ENCODE peak calls at places on chromosomes 2 and 18, in seven cellular contexts. A is ovary, G is transverse colon, M is sigmoid colon, C is heart left ventricle, Q is SK-N-SH, X is adrenal gland. O is an unnamed sample.

GRCh38 chr2:213723707-213724106 is 439.4 kb downstream of the SPAG16 start:
- DNase-seq in M (no peak), X (no peak), C (no peak), G (no peak), A (no peak), Q (no peak), O (no peak)

GRCh38 chr2:100818003-100818605 is 1.8 kb upstream of the NPAS2 start:
- DNase-seq in X (no peak), M (no peak), A (no peak), G (no peak), C (no peak), Q (no peak), O (no peak)

GRCh38 chr2:20050712-20051517 is 513 bp downstream of the LAPTM4A start:
- DNase-seq in Q (peak; percentile 54), M (peak; percentile 82), C (peak; percentile 59), X (peak; percentile 79), G (peak; percentile 63), A (peak; percentile 57), O (peak; percentile 56)

GRCh38 chr2:159174759-159175158 is 111.7 kb downstream of the WDSUB1 start:
- DNase-seq in X (no peak), C (no peak), G (no peak), A (no peak), Q (no peak), M (no peak), O (no peak)

GRCh38 chr2:69453475-69454129 is 16.4 kb upstream of the NFU1 start:
- DNase-seq in Q (peak; percentile 33), C (no peak), A (no peak), G (no peak), X (no peak), M (no peak), O (no peak)

GRCh38 chr2:232422051-232422450 is 15.4 kb downstream of the ALPG start:
- DNase-seq in X (no peak), A (no peak), Q (peak; percentile 12), G (no peak), M (no peak), C (no peak), O (no peak)

GRCh38 chr18:61908661-61909060 is 15.9 kb upstream of the RNF152 start:
- DNase-seq in G (no peak), M (no peak), A (no peak), C (no peak), X (no peak), Q (no peak), O (no peak)

GRCh38 chr2:216574046-216574445 is 59.2 kb upstream of the IGFBP2 start:
- DNase-seq in M (no peak), G (no peak), X (no peak), Q (peak; percentile 54), A (no peak), C (no peak), O (no peak)

GRCh38 chr2:230796280-230796862 is 68.4 kb upstream of the ITM2C start:
- DNase-seq in C (no peak), M (no peak), A (no peak), Q (no peak), X (no peak), G (no peak), O (no peak)

GRCh38 chr2:40369619-40370397 is 82.1 kb downstream of the SLC8A1 start:
- DNase-seq in C (no peak), X (no peak), Q (no peak), M (no peak), G (no peak), A (no peak), O (no peak)

DNA sequence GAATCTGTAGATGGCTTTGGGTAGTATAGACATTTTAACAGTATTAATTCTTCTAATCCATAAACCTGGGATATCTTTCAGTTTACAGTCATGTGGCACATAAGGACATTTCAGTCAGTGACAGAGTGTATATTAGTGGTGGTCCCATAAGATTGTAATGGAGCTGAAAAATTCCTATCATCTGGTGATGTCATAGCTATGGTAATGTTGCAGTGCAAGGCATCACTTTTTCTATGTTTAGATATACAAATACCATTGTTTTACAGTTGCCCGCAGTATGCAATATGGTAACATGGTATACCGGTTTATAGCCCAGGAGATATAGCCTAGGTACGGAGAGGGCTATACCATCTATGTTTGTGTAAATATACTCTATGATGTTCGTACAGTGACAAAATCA is 9.7 kb downstream of the CCDC150 start:
- DNase-seq in X (no peak), G (no peak), A (no peak), C (no peak), Q (no peak), M (no peak), O (no peak)
- H3K9me3 ChIP-seq in X (no peaks in the 10 kb centered on the region), G (peaks cover 20% of the 10 kb centered on the region), A (no peaks in the 10 kb centered on the region), C (peaks cover 39% of the 10 kb centered on the region), Q (peaks cover 15% of the 10 kb centered on the region), M (peaks cover 4% of the 10 kb centered on the region), O (no peaks in the 10 kb centered on the region)

GRCh38 chr2:16661536-16661935 is 4.1 kb downstream of the CYRIA start:
- DNase-seq in Q (no peak), C (no peak), A (no peak), X (no peak), M (no peak), G (no peak), O (no peak)
- H3K4me1 ChIP-seq in Q (peaks cover 38% of the 10 kb centered on the region), C (peaks cover 24% of the 10 kb centered on the region), A (peaks cover 11% of the 10 kb centered on the region), X (peaks cover 36% of the 10 kb centered on the region), M (peaks cover 75% of the 10 kb centered on the region), G (peaks cover 20% of the 10 kb centered on the region), O (peaks cover 24% of the 10 kb centered on the region)

GRCh38 chr2:168499500-168499899 is 43.4 kb downstream of the CERS6 start:
- DNase-seq in X (no peak), G (no peak), A (no peak), M (no peak), C (no peak), Q (no peak), O (no peak)

GRCh38 chr2:168500516-168500915 is 44.4 kb downstream of the CERS6 start:
- DNase-seq in Q (no peak), M (no peak), G (no peak), A (no peak), X (no peak), C (no peak), O (no peak)

GRCh38 chr2:168494190-168494711 is 38.2 kb downstream of the CERS6 start:
- DNase-seq in M (no peak), C (no peak), Q (no peak), X (no peak), G (peak; percentile 35), A (no peak), O (no peak)

GRCh38 chr2:168490916-168491605 is 35.0 kb downstream of the CERS6 start:
- DNase-seq in G (no peak), C (no peak), Q (no peak), X (no peak), A (no peak), M (no peak), O (no peak)

GRCh38 chr2:168495524-168495923 is 39.5 kb downstream of the CERS6 start:
- DNase-seq in G (no peak), C (no peak), M (no peak), A (no peak), Q (no peak), X (no peak), O (no peak)
- H3K9me3 ChIP-seq in G (no peaks in the 10 kb centered on the region), C (no peaks in the 10 kb centered on the region), M (no peaks in the 10 kb centered on the region), A (no peaks in the 10 kb centered on the region), Q (no peaks in the 10 kb centered on the region), X (no peaks in the 10 kb centered on the region), O (no peaks in the 10 kb centered on the region)

GRCh38 chr2:38093503-38093902 is 17.6 kb upstream of the CYP1B1 start:
- DNase-seq in A (no peak), C (no peak), G (no peak), Q (no peak), X (no peak), M (no peak), O (no peak)
- H3K4me1 ChIP-seq in A (peaks cover 7% of the 10 kb centered on the region), C (peaks cover 12% of the 10 kb centered on the region), G (peaks cover 8% of the 10 kb centered on the region), Q (peaks cover 44% of the 10 kb centered on the region), X (no peaks in the 10 kb centered on the region), M (peaks cover 6% of the 10 kb centered on the region), O (peaks cover 7% of the 10 kb centered on the region)

DNA sequence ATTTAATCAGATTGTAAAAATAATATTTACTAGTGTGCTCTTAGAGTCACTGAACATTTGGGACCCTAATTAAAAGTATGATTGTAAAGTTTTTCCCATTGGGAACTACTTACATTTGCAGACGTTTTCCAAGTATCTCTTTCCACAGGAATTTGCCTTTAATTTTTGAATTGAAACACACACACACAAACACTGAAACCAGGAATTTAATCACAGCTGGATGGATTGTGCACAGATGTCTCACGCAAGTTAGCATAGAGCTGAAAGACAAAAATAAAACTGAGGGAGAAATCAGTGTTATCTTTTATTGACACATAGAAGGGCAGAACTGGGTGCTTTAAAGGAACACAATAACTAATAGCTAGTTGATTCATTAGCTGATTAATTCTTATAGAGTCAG is 230.7 kb downstream of the RND3 start:
- DNase-seq in C (no peak), G (no peak), A (no peak), X (no peak), M (no peak), Q (no peak), O (no peak)
- H3K9me3 ChIP-seq in C (no peaks in the 10 kb centered on the region), G (no peaks in the 10 kb centered on the region), A (no peaks in the 10 kb centered on the region), X (no peaks in the 10 kb centered on the region), M (no peaks in the 10 kb centered on the region), Q (no peaks in the 10 kb centered on the region), O (no peaks in the 10 kb centered on the region)

GRCh38 chr18:63299837-63300787 is 19.5 kb downstream of the BCL2 start:
- DNase-seq in C (no peak), X (no peak), G (no peak), M (no peak), Q (no peak), A (no peak), O (no peak)
- H3K4me1 ChIP-seq in C (peaks cover 14% of the 10 kb centered on the region), X (no peaks in the 10 kb centered on the region), G (no peaks in the 10 kb centered on the region), M (peaks cover 45% of the 10 kb centered on the region), Q (no peaks in the 10 kb centered on the region), A (peaks cover 29% of the 10 kb centered on the region), O (no peaks in the 10 kb centered on the region)

DNA sequence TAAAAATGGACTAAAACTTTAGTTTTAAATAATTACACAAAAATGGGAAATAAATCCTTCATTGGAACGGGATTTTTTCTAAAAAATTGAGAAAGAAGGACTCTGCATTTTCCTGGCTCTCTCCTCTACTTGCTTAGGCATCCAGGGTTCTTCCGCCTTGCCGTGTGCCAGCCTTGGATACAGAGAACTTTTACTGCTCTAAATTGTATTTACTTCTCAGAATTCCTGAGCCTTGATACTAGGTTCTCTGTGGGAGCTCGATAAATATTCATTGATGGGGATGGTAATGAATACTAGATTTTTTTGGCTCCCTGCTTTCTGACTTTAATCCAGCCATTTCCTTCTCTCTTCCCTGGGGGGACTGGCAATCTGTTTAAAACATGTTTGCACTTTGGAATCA is 746.0 kb upstream of the LRRTM1 start:
- DNase-seq in M (no peak), X (no peak), C (no peak), G (no peak), A (no peak), Q (no peak), O (no peak)
- H3K9me3 ChIP-seq in M (no peaks in the 10 kb centered on the region), X (no peaks in the 10 kb centered on the region), C (no peaks in the 10 kb centered on the region), G (peaks cover 2% of the 10 kb centered on the region), A (no peaks in the 10 kb centered on the region), Q (no peaks in the 10 kb centered on the region), O (no peaks in the 10 kb centered on the region)

O was measured in lung.